ENCODE peak calls at places on chromosome 4, in eight cellular contexts. A is A549; B is WERI-Rb-1; G is CD8-positive, alpha-beta memory T cell; D is GM12878; E is IMR-90; O is NT2/D1; J is hepatocyte. F is an unnamed sample.

GRCh38 chr4:181820518-181820917 is 422.7 kb upstream of the TENM3 start:
- DNase-seq in A (no peak), B (no peak), G (no peak), D (no peak), E (no peak), O (no peak), J (no peak), F (no peak)

GRCh38 chr4:176793060-176793605 is 411 bp upstream of the VEGFC start:
- DNase-seq in A (no peak), B (no peak), G (no peak), D (no peak), E (no peak), O (no peak), J (no peak), F (no peak)

GRCh38 chr4:168440442-168441264 is 39.6 kb downstream of the DDX60L start:
- DNase-seq in A (peak; percentile 87), B (no peak), G (no peak), D (peak; percentile 21), E (peak; percentile 62), O (no peak), J (peak; percentile 51), F (peak; percentile 79)

GRCh38 chr4:87033902-87034301 is 99.1 kb downstream of the AFF1 start:
- DNase-seq in A (no peak), B (peak; percentile 58), G (no peak), D (no peak), E (no peak), O (no peak), J (no peak), F (no peak)

GRCh38 chr4:85745939-85746338 is 271.0 kb downstream of the ARHGAP24 start:
- DNase-seq in A (no peak), B (no peak), G (no peak), D (no peak), E (no peak), O (no peak), J (no peak), F (no peak)

GRCh38 chr4:153934689-153935017 is 145.8 kb upstream of the SFRP2 start:
- DNase-seq in A (no peak), B (no peak), G (no peak), D (no peak), E (no peak), O (no peak), J (no peak), F (peak; percentile 41)

GRCh38 chr4:71609651-71610050 is 174.2 kb downstream of the GC start:
- DNase-seq in A (no peak), B (no peak), G (no peak), D (no peak), E (no peak), O (no peak), J (no peak), F (no peak)

GRCh38 chr4:7202391-7202790 is 10.1 kb downstream of the SORCS2 start:
- DNase-seq in A (no peak), B (no peak), G (no peak), D (no peak), E (peak; percentile 37), O (no peak), J (no peak), F (peak; percentile 25)

GRCh38 chr4:55364691-55365346 is 18.8 kb downstream of the SRD5A3 start:
- DNase-seq in A (no peak), B (no peak), G (no peak), D (no peak), E (no peak), O (peak; percentile 43), J (no peak), F (no peak)

GRCh38 chr4:83011779-83012630 is 1.4 kb upstream of the LIN54 start:
- DNase-seq in A (peak; percentile 20), B (peak; percentile 38), G (peak; percentile 21), D (no peak), E (peak; percentile 24), O (no peak), J (peak; percentile 62), F (no peak)

GRCh38 chr4:40672528-40673522 is 43.2 kb upstream of the RBM47 start:
- DNase-seq in A (peak; percentile 97), B (peak; percentile 59), G (peak; percentile 6), D (peak; percentile 98), E (peak; percentile 99), O (no peak), J (peak; percentile 81), F (peak; percentile 50)

GRCh38 chr4:21628116-21628515 is 320.5 kb downstream of the KCNIP4 start:
- DNase-seq in A (no peak), B (no peak), G (no peak), D (no peak), E (no peak), O (no peak), J (no peak), F (no peak)

GRCh38 chr4:38681283-38682066 is 17.5 kb downstream of the KLF3 start:
- DNase-seq in A (no peak), B (no peak), G (no peak), D (no peak), E (peak; percentile 95), O (no peak), J (no peak), F (no peak)

GRCh38 chr4:90833698-90834097 is 706.5 kb downstream of the CCSER1 start:
- DNase-seq in A (no peak), B (no peak), G (no peak), D (no peak), E (no peak), O (peak; percentile 30), J (no peak), F (no peak)

GRCh38 chr4:15420642-15421041 is 7.2 kb upstream of the C1QTNF7 start:
- DNase-seq in A (no peak), B (no peak), G (no peak), D (no peak), E (peak; percentile 85), O (peak; percentile 84), J (no peak), F (peak; percentile 84)

GRCh38 chr4:128653514-128654420 is 155.7 kb upstream of the JADE1 start:
- DNase-seq in A (no peak), B (peak; percentile 27), G (no peak), D (no peak), E (peak; percentile 70), O (no peak), J (peak; percentile 84), F (peak; percentile 59)

GRCh38 chr4:136357556-136357955 is 1174.7 kb downstream of the PCDH18 start:
- DNase-seq in A (no peak), B (no peak), G (no peak), D (no peak), E (no peak), O (no peak), J (no peak), F (no peak)
- H3K4me3 ChIP-seq in A (no peak overlapping the region), B (no peak overlapping the region), G (no peak overlapping the region), D (no peak overlapping the region), E (no peak overlapping the region), O (no peak overlapping the region), J (no peak overlapping the region), F (no peak overlapping the region)

DNA sequence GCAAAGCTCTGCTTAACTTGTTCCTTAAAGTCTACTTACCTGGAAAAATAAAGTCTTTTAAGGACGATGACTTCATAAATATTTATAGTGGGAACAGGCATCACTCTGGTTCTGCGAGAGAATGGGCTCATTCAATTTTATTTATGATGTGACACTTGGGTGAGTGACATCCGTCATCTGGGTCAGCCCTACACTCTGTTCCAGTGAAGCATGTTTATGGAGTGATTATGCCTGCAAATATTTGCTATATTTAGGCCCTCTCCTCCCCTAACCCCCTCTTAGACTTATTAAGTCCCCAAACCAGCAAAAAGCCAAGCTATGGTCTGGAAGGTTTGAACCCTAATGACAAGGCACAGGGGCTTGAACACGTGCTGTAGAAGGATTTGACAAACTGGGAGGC is 55.8 kb downstream of the C4orf51 start:
- DNase-seq in A (no peak), B (no peak), G (no peak), D (no peak), E (no peak), O (no peak), J (no peak), F (no peak)
- H3K4me3 ChIP-seq in A (no peak overlapping the region), B (no peak overlapping the region), G (no peak overlapping the region), D (no peak overlapping the region), E (no peak overlapping the region), O (no peak overlapping the region), J (no peak overlapping the region), F (no peak overlapping the region)

DNA sequence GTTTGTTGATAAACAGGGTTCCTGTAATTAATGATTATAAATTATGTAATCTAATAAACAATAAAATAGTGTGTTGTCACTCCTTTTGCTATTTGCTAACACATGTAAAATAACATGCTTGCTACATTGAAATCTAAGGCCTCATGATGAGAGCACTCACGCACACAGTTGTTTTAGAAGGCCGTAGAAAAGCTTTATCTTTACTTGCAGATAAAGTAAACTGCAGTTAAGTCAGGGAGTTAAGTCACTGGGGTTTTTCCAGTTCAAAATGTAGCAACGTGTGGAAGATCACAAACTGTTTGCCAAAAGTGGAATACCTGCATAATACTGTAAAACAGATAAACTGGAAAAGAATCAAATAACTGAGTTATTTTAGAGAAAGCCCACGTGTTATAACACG is 187.3 kb upstream of the PACRGL start:
- DNase-seq in A (no peak), B (no peak), G (no peak), D (no peak), E (no peak), O (no peak), J (peak; percentile 43), F (no peak)
- H3K4me3 ChIP-seq in A (no peak overlapping the region), B (no peak overlapping the region), G (no peak overlapping the region), D (no peak overlapping the region), E (no peak overlapping the region), O (no peak overlapping the region), J (no peak overlapping the region), F (no peak overlapping the region)

GRCh38 chr4:186604124-186604627 is 48.8 kb upstream of the MTNR1A start:
- DNase-seq in A (no peak), B (no peak), G (no peak), D (no peak), E (no peak), O (no peak), J (no peak), F (no peak)
- H3K4me3 ChIP-seq in A (no peak overlapping the region), B (no peak overlapping the region), G (no peak overlapping the region), D (no peak overlapping the region), E (no peak overlapping the region), O (no peak overlapping the region), J (no peak overlapping the region), F (no peak overlapping the region)